ENCODE peak calls at places on chromosomes 5 and 9, in four cellular contexts. P is left cardiac atrium, H is heart right ventricle, N is pancreas. E is an unnamed sample.

GRCh38 chr9:94086468-94086867 is 2.2 kb downstream of the PTPDC1 start:
- DNase-seq in N (no peak), P (no peak), H (no peak), E (no peak)

GRCh38 chr5:90191352-90192045 is 218.1 kb downstream of the CETN3 start:
- DNase-seq in H (no peak), N (no peak), P (no peak), E (no peak)

GRCh38 chr5:9861664-9862256 is 231.6 kb upstream of the TAS2R1 start:
- DNase-seq in N (no peak), H (no peak), P (no peak), E (no peak)

GRCh38 chr5:94276056-94276455 is 342.3 kb downstream of the KIAA0825 start:
- DNase-seq in H (no peak), N (no peak), P (no peak), E (no peak)

GRCh38 chr5:92874790-92875189 is 706.2 kb downstream of the NR2F1-AS1 start:
- DNase-seq in H (no peak), P (no peak), N (no peak), E (no peak)

GRCh38 chr9:69578026-69578425 is 94.1 kb downstream of the APBA1 start:
- DNase-seq in H (no peak), P (peak), N (no peak), E (no peak)

GRCh38 chr9:89465726-89466308 is 32.1 kb downstream of the SEMA4D start:
- DNase-seq in N (no peak), H (no peak), P (no peak), E (no peak)

GRCh38 chr5:87182622-87183021 is 85.1 kb upstream of the RASA1 start:
- DNase-seq in P (no peak), H (no peak), N (no peak), E (no peak)

GRCh38 chr5:127987354-127988148 is 96.0 kb upstream of the SLC12A2 start:
- DNase-seq in H (no peak), N (no peak), P (no peak), E (no peak)

GRCh38 chr9:114364123-114364522 is 23.7 kb downstream of the AKNA start:
- DNase-seq in P (no peak), H (no peak), N (no peak), E (no peak)

GRCh38 chr9:91192785-91193657 is 168.7 kb downstream of the AUH start:
- DNase-seq in P (peak), N (no peak), H (peak), E (no peak)

GRCh38 chr5:166624573-166624972 is 1666.9 kb upstream of the WWC1 start:
- DNase-seq in P (no peak), N (no peak), H (no peak), E (no peak)

GRCh38 chr9:112012026-112012902 is 115.7 kb downstream of the UGCG start:
- DNase-seq in P (peak), H (peak), N (no peak), E (peak)

GRCh38 chr5:113331201-113331551 is 103.6 kb downstream of the TSSK1B start:
- DNase-seq in H (no peak), N (no peak), P (no peak), E (no peak)

GRCh38 chr5:93337138-93337537 is 243.9 kb downstream of the NR2F1-AS1 start:
- DNase-seq in P (no peak), N (no peak), H (no peak), E (no peak)

GRCh38 chr5:173204185-173204979 is 30.6 kb downstream of the NKX2-5 start:
- DNase-seq in P (no peak), N (no peak), H (no peak), E (no peak)

GRCh38 chr9:127049581-127049980 is 72.9 kb downstream of the ANGPTL2 start:
- DNase-seq in N (no peak), P (no peak), H (no peak), E (no peak)

GRCh38 chr5:96567188-96567587 is 95.0 kb upstream of the CAST start:
- DNase-seq in P (no peak), H (no peak), N (no peak), E (no peak)

GRCh38 chr5:150278916-150279315 is 10.7 kb downstream of the CAMK2A start:
- DNase-seq in P (no peak), N (no peak), H (no peak), E (no peak)

GRCh38 chr5:72633041-72633445 is 125.8 kb upstream of the ZNF366 start:
- DNase-seq in H (no peak), N (no peak), P (peak), E (no peak)

GRCh38 chr9:131870156-131870555 is 130.3 kb upstream of the RAPGEF1 start:
- DNase-seq in P (no peak), N (no peak), H (no peak), E (no peak)

GRCh38 chr9:734831-735511 is 106.5 kb upstream of the DMRT1 start:
- DNase-seq in N (no peak), P (peak), H (peak), E (peak)

GRCh38 chr9:134661791-134662142 is 20.2 kb downstream of the COL5A1 start:
- DNase-seq in N (no peak), H (no peak), P (no peak), E (no peak)

GRCh38 chr5:16140417-16140816 is 39.2 kb downstream of the MARCHF11 start:
- DNase-seq in P (no peak), N (no peak), H (no peak), E (no peak)

GRCh38 chr9:16217933-16218830 is 652.3 kb downstream of the BNC2 start:
- DNase-seq in P (no peak), N (no peak), H (no peak), E (peak)

GRCh38 chr9:82604947-82605656 is 457.8 kb downstream of the RASEF start:
- DNase-seq in H (peak), P (peak), N (no peak), E (no peak)

GRCh38 chr5:154756203-154756870 is 1.2 kb downstream of the LARP1 start:
- DNase-seq in N (peak), H (peak), P (peak), E (no peak)

GRCh38 chr9:14320272-14321245 is 6.6 kb upstream of the NFIB start:
- DNase-seq in P (peak), N (no peak), H (no peak), E (peak)

GRCh38 chr5:36637516-36637915 is 31.1 kb downstream of the SLC1A3 start:
- DNase-seq in P (no peak), N (no peak), H (no peak), E (no peak)

GRCh38 chr5:10654566-10654965 is 90.7 kb downstream of the ANKRD33B start:
- DNase-seq in P (no peak), N (no peak), H (no peak), E (no peak)

GRCh38 chr5:52727568-52727967 is 60.1 kb upstream of the ITGA1 start:
- DNase-seq in P (peak), N (no peak), H (peak), E (no peak)

GRCh38 chr5:45601424-45601823 is 94.8 kb downstream of the HCN1 start:
- DNase-seq in N (no peak), H (no peak), P (no peak), E (no peak)

GRCh38 chr9:105173306-105173705 is 71.1 kb upstream of the SLC44A1 start:
- DNase-seq in P (no peak), N (no peak), H (no peak), E (no peak)